ENCODE peak calls at places on chromosomes 5 and 9, in six cellular contexts. E, Y, P, G, N and M are unnamed samples.

GRCh38 chr5:59999056-59999455 is 105.5 kb upstream of the PDE4D start:
- DNase-seq in E (no peak), Y (no peak), P (peak), G (peak), N (no peak), M (peak)

GRCh38 chr9:94950040-94950732 is 223.7 kb downstream of the AOPEP start:
- DNase-seq in E (no peak), Y (peak), P (no peak), G (no peak), N (no peak), M (peak)

GRCh38 chr9:92917176-92917800 is 30.0 kb upstream of the FGD3 start:
- DNase-seq in E (no peak), Y (no peak), P (no peak), G (no peak), N (no peak), M (no peak)

GRCh38 chr5:82296929-82297328 is 18.8 kb upstream of the RPS23 start:
- DNase-seq in E (no peak), Y (no peak), P (no peak), G (no peak), N (no peak), M (peak)

GRCh38 chr5:134935711-134936602 is 31.0 kb downstream of the PCBD2 start:
- DNase-seq in E (no peak), Y (no peak), P (no peak), G (no peak), N (no peak), M (no peak)

GRCh38 chr5:58891072-58891970 is 308.4 kb downstream of the RAB3C start:
- DNase-seq in E (peak), Y (peak), P (peak), G (peak), N (peak), M (peak)

GRCh38 chr5:31036407-31036806 is 157.1 kb upstream of the CDH6 start:
- DNase-seq in E (no peak), Y (peak), P (no peak), G (no peak), N (peak), M (no peak)

GRCh38 chr5:78376315-78376714 is 15.9 kb downstream of the SCAMP1 start:
- DNase-seq in E (no peak), Y (no peak), P (no peak), G (no peak), N (no peak), M (no peak)

GRCh38 chr9:102514541-102514940 is 480.6 kb upstream of the CYLC2 start:
- DNase-seq in E (no peak), Y (no peak), P (no peak), G (no peak), N (no peak), M (no peak)

GRCh38 chr5:34008721-34009120 is 871 bp upstream of the AMACR start:
- DNase-seq in E (peak), Y (no peak), P (no peak), G (no peak), N (no peak), M (no peak)

GRCh38 chr5:15105799-15106393 is 234.3 kb upstream of the ANKH start:
- DNase-seq in E (peak), Y (peak), P (peak), G (peak), N (peak), M (peak)

GRCh38 chr9:136267261-136268111 is 21.9 kb upstream of the QSOX2 start:
- DNase-seq in E (peak), Y (peak), P (peak), G (peak), N (peak), M (peak)

GRCh38 chr5:135582099-135582781 is 3.4 kb upstream of the CXCL14 start:
- DNase-seq in E (no peak), Y (no peak), P (no peak), G (no peak), N (no peak), M (no peak)

GRCh38 chr5:16937503-16938161 is 1.5 kb upstream of the MYO10 start:
- DNase-seq in E (no peak), Y (no peak), P (no peak), G (no peak), N (peak), M (no peak)

DNA sequence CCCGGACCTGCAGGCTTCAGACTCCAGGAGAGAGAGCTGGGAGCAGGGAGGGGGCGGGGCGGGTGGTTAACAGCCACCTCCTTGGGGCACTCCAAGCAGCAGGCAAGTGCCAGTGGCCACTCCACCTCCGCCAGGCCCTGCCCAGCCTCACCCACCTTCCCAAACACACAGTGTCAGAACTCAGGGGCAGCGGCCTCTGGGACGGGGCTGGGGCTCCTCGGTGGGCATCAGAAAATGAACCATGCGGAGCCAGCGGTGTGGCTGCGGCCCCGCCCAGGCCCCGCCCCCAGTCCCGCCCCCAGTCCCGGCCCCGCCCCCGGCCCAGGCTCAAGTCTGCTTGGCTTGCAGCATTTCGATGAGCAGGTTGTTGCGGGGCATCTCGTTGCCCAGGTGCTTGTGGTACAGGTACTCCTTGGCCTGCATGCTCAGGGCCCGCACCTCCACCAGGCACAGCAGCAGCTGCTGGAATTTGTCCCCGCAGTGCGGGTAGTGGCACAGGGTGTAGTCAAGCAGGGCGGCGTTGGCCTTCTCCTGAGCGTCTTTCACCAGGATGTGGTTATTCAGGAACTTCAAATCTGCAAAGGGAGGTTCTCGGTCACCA is 24.7 kb downstream of the NR5A1 start:
- DNase-seq in E (no peak), Y (no peak), P (no peak), G (peak), N (no peak), M (peak)
- H3K4me3 ChIP-seq in E (no peak), Y (no peak), P (no peak), G (no peak), N (no peak), M (peak)

GRCh38 chr5:170475269-170476000 is 28.4 kb upstream of the KCNIP1 start:
- DNase-seq in E (no peak), Y (no peak), P (no peak), G (peak), N (no peak), M (no peak)

GRCh38 chr5:170471551-170472212 is 32.1 kb upstream of the KCNIP1 start:
- DNase-seq in E (no peak), Y (no peak), P (no peak), G (no peak), N (no peak), M (no peak)

GRCh38 chr5:170470808-170471404 is 32.9 kb upstream of the KCNIP1 start:
- DNase-seq in E (no peak), Y (no peak), P (no peak), G (no peak), N (no peak), M (peak)

GRCh38 chr5:170474489-170475266 is 29.1 kb upstream of the KCNIP1 start:
- DNase-seq in E (no peak), Y (no peak), P (no peak), G (no peak), N (no peak), M (no peak)

DNA sequence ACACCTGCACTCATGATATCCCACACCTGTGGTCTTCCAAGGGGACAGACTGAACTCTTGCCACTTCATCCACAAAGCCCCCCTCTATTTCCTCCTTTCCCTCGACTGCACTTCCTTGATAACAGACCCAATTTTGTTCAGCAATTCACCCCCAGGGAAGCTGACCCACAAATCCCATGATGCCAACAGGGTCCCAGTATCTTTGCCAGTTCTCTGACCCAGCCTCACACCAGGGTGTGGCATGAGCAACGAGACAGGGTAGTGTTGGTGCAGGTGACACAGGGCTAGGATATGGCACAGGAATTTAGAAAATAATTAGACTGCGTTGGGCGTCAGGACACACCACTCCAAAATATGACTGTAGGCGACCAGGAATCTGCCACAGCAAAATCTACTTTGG is 30.2 kb upstream of the KCNIP1 start:
- DNase-seq in E (no peak), Y (no peak), P (no peak), G (no peak), N (no peak), M (no peak)
- TF ChIP-seq EZH2phosphoT487 in E (no peak), Y (no peak), P (no peak), G (no peak), N (no peak), M (no peak)

GRCh38 chr9:1047605-1048235 is 2.4 kb upstream of the DMRT2 start:
- DNase-seq in E (peak), Y (peak), P (no peak), G (no peak), N (peak), M (peak)

GRCh38 chr9:1044643-1045042 is 5.5 kb upstream of the DMRT2 start:
- DNase-seq in E (no peak), Y (no peak), P (no peak), G (no peak), N (no peak), M (peak)

GRCh38 chr9:1046639-1047604 is 3.2 kb upstream of the DMRT2 start:
- DNase-seq in E (no peak), Y (no peak), P (no peak), G (no peak), N (no peak), M (peak)

GRCh38 chr9:1042466-1042865 is 7.7 kb upstream of the DMRT2 start:
- DNase-seq in E (peak), Y (no peak), P (no peak), G (no peak), N (no peak), M (peak)
- H3K4me3 ChIP-seq in E (peak), Y (no peak), P (no peak), G (no peak), N (no peak), M (peak)

DNA sequence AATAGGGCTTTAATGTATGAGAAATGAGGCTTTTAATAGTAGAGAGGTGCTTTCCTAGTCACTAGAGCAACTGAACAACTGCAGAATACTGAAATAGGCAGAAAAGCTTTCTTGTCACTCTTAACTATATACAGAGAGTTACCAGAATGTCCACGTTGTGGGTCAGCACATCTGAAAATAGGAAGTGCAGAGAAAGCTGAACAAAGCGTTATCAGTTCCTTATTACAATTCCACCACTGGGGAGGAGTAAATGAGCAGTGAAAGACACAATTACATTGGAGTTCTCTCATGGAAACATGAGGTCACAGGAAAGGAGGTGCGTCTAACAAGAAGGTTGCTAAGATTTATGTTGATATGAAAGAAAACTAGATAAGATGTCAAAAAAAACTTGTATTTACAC is 462.0 kb upstream of the COX7C start:
- DNase-seq in E (no peak), Y (no peak), P (no peak), G (no peak), N (no peak), M (no peak)
- TF ChIP-seq EZH2phosphoT487 in E (no peak), Y (no peak), P (no peak), G (no peak), N (no peak), M (no peak)

DNA sequence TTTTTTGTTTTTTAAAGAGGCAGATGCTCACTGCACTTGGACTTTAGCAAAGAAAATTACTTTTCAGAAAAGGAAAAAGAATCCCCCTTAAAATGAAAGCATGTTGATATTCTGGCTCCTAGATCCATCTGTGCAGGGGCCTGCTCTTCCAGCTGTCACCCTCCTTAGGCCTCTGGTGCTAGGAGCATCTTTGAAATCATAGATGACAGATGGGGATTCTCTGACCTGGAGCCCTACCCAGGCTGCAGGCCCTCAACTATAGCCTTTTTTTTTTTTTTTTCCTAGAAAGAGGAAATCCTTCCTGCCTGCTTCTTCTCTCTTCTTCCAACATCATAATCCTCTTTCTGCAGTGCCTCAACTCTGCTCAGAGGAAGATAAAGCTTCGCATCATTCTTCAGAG is 16.3 kb upstream of the DCP2 start:
- DNase-seq in E (no peak), Y (no peak), P (no peak), G (no peak), N (no peak), M (no peak)
- H3K4me3 ChIP-seq in E (no peak), Y (no peak), P (no peak), G (no peak), N (no peak), M (no peak)

DNA sequence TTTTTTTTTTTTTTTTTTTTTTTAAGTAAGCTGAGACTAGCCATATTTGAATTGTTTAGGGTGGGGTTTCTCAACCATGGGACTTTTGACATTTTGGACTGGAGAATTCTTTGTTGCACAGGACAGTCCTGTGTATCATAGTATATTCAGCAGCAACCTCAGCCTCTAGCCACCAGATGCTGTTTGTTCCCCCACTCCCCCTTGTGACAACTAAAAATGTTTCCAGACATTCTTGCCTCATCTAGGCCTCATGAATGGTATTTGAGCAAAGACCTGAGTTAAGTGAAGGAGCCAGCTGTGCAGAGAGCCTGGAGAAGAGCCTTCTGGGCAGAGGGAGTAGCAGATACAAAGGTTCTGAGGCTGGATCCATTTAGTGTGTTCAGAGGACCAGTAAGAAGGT is 155.9 kb downstream of the SGCD start:
- DNase-seq in E (no peak), Y (no peak), P (no peak), G (no peak), N (no peak), M (no peak)
- TF ChIP-seq EZH2phosphoT487 in E (no peak), Y (no peak), P (no peak), G (no peak), N (no peak), M (no peak)

GRCh38 chr5:1343315-1343751 is 1.6 kb downstream of the CLPTM1L start:
- DNase-seq in E (peak), Y (no peak), P (no peak), G (no peak), N (peak), M (no peak)
- H3K4me3 ChIP-seq in E (peak), Y (peak), P (no peak), G (peak), N (peak), M (peak)

DNA sequence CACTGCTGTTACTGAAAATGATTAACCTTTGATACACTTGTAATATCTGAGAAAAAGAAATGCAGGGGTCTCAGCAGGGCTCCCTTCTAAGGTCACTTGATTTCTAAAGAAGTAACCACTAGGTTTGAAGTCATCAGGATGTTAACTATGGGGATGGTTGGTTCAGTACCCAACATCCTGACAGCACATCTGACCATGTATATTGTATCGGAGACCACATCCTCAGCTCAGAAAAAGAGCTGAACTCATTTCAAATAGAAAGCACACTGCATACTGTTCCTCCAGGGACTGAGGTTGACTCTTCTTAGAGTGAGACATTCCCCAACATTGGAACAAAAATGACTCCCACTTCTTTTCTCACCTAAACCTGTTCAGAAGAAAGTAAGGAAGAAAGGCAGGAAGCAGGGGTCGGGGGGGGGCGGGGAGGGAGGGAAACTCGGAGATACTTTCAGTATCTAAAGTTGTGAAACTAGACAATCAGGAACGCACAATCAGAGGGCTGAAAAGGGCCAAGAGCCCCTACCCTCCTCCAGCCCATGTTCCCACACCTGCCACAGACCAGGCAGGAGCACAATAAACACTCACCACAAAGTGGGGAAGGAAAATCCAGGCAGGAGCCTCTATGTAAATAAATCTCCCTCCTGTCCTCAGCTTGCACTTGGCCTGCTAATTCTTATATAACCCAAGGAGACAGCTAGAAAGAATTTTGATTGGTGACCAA is 730 bp upstream of the GZMA start:
- DNase-seq in E (peak), Y (no peak), P (no peak), G (no peak), N (no peak), M (no peak)
- TF ChIP-seq EZH2phosphoT487 in E (no peak), Y (no peak), P (no peak), G (no peak), N (no peak), M (no peak)

GRCh38 chr5:140115186-140115500 is 1.2 kb downstream of the PURA start:
- DNase-seq in E (no peak), Y (no peak), P (no peak), G (no peak), N (peak), M (no peak)

GRCh38 chr5:140114341-140115185 is 654 bp downstream of the PURA start:
- DNase-seq in E (peak), Y (peak), P (peak), G (peak), N (peak), M (peak)

GRCh38 chr5:140118294-140118936 is 4.5 kb downstream of the PURA start:
- DNase-seq in E (no peak), Y (peak), P (no peak), G (no peak), N (peak), M (peak)

GRCh38 chr5:140117523-140117922 is 3.6 kb downstream of the PURA start:
- DNase-seq in E (no peak), Y (no peak), P (no peak), G (no peak), N (no peak), M (no peak)

GRCh38 chr5:140116716-140117115 is 2.8 kb downstream of the PURA start:
- DNase-seq in E (no peak), Y (peak), P (no peak), G (no peak), N (peak), M (peak)
- H3K4me3 ChIP-seq in E (no peak), Y (peak), P (no peak), G (no peak), N (peak), M (no peak)

GRCh38 chr9:129511320-129511900 is 109.5 kb downstream of the C9orf50 start:
- DNase-seq in E (no peak), Y (no peak), P (no peak), G (no peak), N (no peak), M (no peak)

GRCh38 chr9:129513282-129513681 is 107.6 kb downstream of the C9orf50 start:
- DNase-seq in E (no peak), Y (no peak), P (no peak), G (no peak), N (peak), M (no peak)

GRCh38 chr9:129514891-129515290 is 106.0 kb downstream of the C9orf50 start:
- DNase-seq in E (no peak), Y (no peak), P (no peak), G (no peak), N (no peak), M (no peak)

GRCh38 chr9:129514497-129514867 is 106.4 kb downstream of the C9orf50 start:
- DNase-seq in E (no peak), Y (no peak), P (no peak), G (no peak), N (no peak), M (no peak)

DNA sequence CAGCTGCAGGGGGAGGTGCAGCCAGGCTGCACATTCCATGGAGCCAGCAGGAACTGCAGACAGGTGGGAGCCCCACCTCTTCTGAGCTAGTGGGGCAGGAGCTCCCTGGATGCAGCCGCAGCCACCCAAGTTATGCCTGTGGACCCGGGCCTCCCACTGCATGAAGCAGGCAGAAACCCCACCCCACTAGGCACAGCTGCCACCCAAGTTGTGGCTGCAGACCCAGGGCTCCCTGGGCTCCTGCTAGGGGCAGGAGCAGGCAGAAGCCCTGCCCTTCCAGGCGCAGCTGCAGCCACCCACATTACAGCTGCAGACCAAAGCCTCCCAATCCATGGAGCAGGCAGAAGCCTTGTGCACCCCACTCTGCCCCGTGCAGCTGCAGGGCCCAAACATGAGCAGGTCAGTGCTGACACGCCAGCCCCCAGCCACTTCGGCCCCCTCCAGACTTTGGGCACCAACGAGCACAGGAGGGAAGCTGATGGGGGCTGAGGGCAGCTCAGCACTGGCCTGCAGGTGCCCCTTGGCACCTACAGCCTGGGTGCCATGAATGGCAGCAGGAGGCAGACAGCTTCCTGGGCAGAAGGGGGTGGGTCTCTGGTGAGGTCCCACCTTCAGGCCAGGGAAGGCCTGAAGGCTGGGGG is 106.9 kb downstream of the C9orf50 start:
- DNase-seq in E (no peak), Y (no peak), P (no peak), G (no peak), N (no peak), M (no peak)
- TF ChIP-seq EZH2phosphoT487 in E (no peak), Y (no peak), P (no peak), G (no peak), N (no peak), M (no peak)